ENCODE peak calls at places on chromosomes 3 and 15, in seven cellular contexts. One of them, this sample, is unnamed.

GRCh38 chr3:16836505-16837237 is 48.1 kb upstream of the PLCL2 start:
- DNase-seq in heart left ventricle: no peak
- DNase-seq in adrenal gland: no peak
- DNase-seq in right lobe of liver: no peak
- DNase-seq in endodermal cell: no peak
- DNase-seq in body of pancreas: no peak
- DNase-seq in mesendoderm: no peak
- DNase-seq in this sample: no peak

GRCh38 chr15:39413558-39413957 is 167.3 kb upstream of the THBS1 start:
- DNase-seq in endodermal cell: no peak
- DNase-seq in body of pancreas: no peak
- DNase-seq in adrenal gland: no peak
- DNase-seq in right lobe of liver: no peak
- DNase-seq in heart left ventricle: no peak
- DNase-seq in mesendoderm: no peak
- DNase-seq in this sample: no peak

GRCh38 chr3:177973241-177973840 is 562.9 kb upstream of the KCNMB2 start:
- DNase-seq in right lobe of liver: no peak
- DNase-seq in body of pancreas: no peak
- DNase-seq in adrenal gland: no peak
- DNase-seq in mesendoderm: peak; percentile 10
- DNase-seq in endodermal cell: no peak
- DNase-seq in heart left ventricle: no peak
- DNase-seq in this sample: no peak

GRCh38 chr3:183975981-183976662 is 41.6 kb downstream of the ABCC5 start:
- DNase-seq in body of pancreas: no peak
- DNase-seq in mesendoderm: peak; percentile 22
- DNase-seq in adrenal gland: no peak
- DNase-seq in right lobe of liver: no peak
- DNase-seq in endodermal cell: no peak
- DNase-seq in heart left ventricle: no peak
- DNase-seq in this sample: no peak

GRCh38 chr3:31937225-31937624 is 43.8 kb downstream of the OSBPL10 start:
- DNase-seq in endodermal cell: no peak
- DNase-seq in body of pancreas: no peak
- DNase-seq in adrenal gland: no peak
- DNase-seq in mesendoderm: no peak
- DNase-seq in right lobe of liver: no peak
- DNase-seq in heart left ventricle: no peak
- DNase-seq in this sample: no peak

GRCh38 chr3:168648321-168648720 is 552.6 kb upstream of the GOLIM4 start:
- DNase-seq in adrenal gland: no peak
- DNase-seq in mesendoderm: no peak
- DNase-seq in heart left ventricle: no peak
- DNase-seq in right lobe of liver: no peak
- DNase-seq in body of pancreas: no peak
- DNase-seq in endodermal cell: no peak
- DNase-seq in this sample: no peak

GRCh38 chr3:19216669-19217337 is 68.5 kb downstream of the KCNH8 start:
- DNase-seq in body of pancreas: peak; percentile 80
- DNase-seq in right lobe of liver: peak; percentile 76
- DNase-seq in adrenal gland: peak; percentile 65
- DNase-seq in endodermal cell: no peak
- DNase-seq in mesendoderm: no peak
- DNase-seq in heart left ventricle: peak; percentile 28
- DNase-seq in this sample: no peak

GRCh38 chr3:74713977-74714376 is 99.5 kb upstream of the CNTN3 start:
- DNase-seq in endodermal cell: no peak
- DNase-seq in body of pancreas: no peak
- DNase-seq in mesendoderm: no peak
- DNase-seq in heart left ventricle: no peak
- DNase-seq in adrenal gland: no peak
- DNase-seq in right lobe of liver: no peak
- DNase-seq in this sample: no peak

GRCh38 chr3:124886168-124887051 is 755 bp downstream of the ITGB5 start:
- DNase-seq in heart left ventricle: peak; percentile 52
- DNase-seq in body of pancreas: peak; percentile 71
- DNase-seq in mesendoderm: peak; percentile 86
- DNase-seq in right lobe of liver: peak; percentile 87
- DNase-seq in adrenal gland: peak; percentile 59
- DNase-seq in endodermal cell: peak; percentile 91
- DNase-seq in this sample: no peak

GRCh38 chr3:72665701-72666443 is 182.4 kb downstream of the SHQ1 start:
- DNase-seq in right lobe of liver: no peak
- DNase-seq in mesendoderm: peak; percentile 95
- DNase-seq in adrenal gland: peak; percentile 33
- DNase-seq in endodermal cell: peak; percentile 87
- DNase-seq in body of pancreas: peak; percentile 20
- DNase-seq in heart left ventricle: no peak
- DNase-seq in this sample: peak; percentile 38

GRCh38 chr3:188507244-188507720 is 353.3 kb downstream of the LPP start:
- DNase-seq in endodermal cell: no peak
- DNase-seq in adrenal gland: peak; percentile 20
- DNase-seq in body of pancreas: no peak
- DNase-seq in right lobe of liver: no peak
- DNase-seq in mesendoderm: peak; percentile 23
- DNase-seq in heart left ventricle: no peak
- DNase-seq in this sample: no peak

GRCh38 chr15:25504307-25504706 is 65.5 kb upstream of the UBE3A start:
- DNase-seq in endodermal cell: peak; percentile 61
- DNase-seq in body of pancreas: no peak
- DNase-seq in heart left ventricle: no peak
- DNase-seq in right lobe of liver: no peak
- DNase-seq in mesendoderm: no peak
- DNase-seq in adrenal gland: no peak
- DNase-seq in this sample: no peak

GRCh38 chr3:44117239-44117638 is 124.4 kb upstream of the TOPAZ1 start:
- DNase-seq in heart left ventricle: no peak
- DNase-seq in right lobe of liver: no peak
- DNase-seq in adrenal gland: no peak
- DNase-seq in body of pancreas: peak; percentile 41
- DNase-seq in endodermal cell: peak; percentile 80
- DNase-seq in mesendoderm: peak; percentile 91
- DNase-seq in this sample: no peak

GRCh38 chr15:89167267-89168176 is 53.9 kb downstream of the RLBP1 start:
- DNase-seq in right lobe of liver: no peak
- DNase-seq in endodermal cell: peak; percentile 53
- DNase-seq in mesendoderm: peak; percentile 80
- DNase-seq in heart left ventricle: peak; percentile 53
- DNase-seq in body of pancreas: peak; percentile 69
- DNase-seq in adrenal gland: peak; percentile 58
- DNase-seq in this sample: no peak

GRCh38 chr3:160447544-160447943 is 2.0 kb downstream of the TRIM59 start:
- DNase-seq in adrenal gland: no peak
- DNase-seq in mesendoderm: no peak
- DNase-seq in body of pancreas: no peak
- DNase-seq in right lobe of liver: no peak
- DNase-seq in heart left ventricle: no peak
- DNase-seq in endodermal cell: no peak
- DNase-seq in this sample: no peak

GRCh38 chr3:189132125-189132744 is 39.5 kb upstream of the TPRG1 start:
- DNase-seq in right lobe of liver: no peak
- DNase-seq in endodermal cell: no peak
- DNase-seq in body of pancreas: peak; percentile 18
- DNase-seq in adrenal gland: peak; percentile 62
- DNase-seq in heart left ventricle: peak; percentile 62
- DNase-seq in mesendoderm: no peak
- DNase-seq in this sample: peak; percentile 75

GRCh38 chr15:38275951-38276350 is 23.3 kb downstream of the SPRED1 start:
- DNase-seq in body of pancreas: no peak
- DNase-seq in endodermal cell: no peak
- DNase-seq in adrenal gland: no peak
- DNase-seq in mesendoderm: no peak
- DNase-seq in right lobe of liver: no peak
- DNase-seq in heart left ventricle: no peak
- DNase-seq in this sample: no peak

DNA sequence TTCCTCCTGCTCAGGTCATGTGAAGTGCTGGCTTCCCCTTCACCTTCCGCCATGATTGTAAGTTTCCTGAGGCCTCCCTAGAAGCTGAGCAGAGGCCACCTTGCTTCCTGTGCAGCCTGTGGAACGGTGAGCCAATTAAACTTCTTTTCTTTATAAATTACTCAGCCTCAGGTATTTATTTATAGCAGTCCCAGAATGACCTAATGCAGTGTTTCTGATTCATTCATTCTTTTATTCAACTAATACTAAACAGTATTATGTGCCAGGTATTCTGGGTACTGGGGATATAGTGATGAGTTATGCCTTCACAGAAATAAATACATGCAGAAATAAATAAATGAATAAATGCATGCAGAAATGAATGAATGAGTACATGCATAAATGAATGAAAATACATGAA is 41.9 kb downstream of the EDEM1 start:
- DNase-seq in mesendoderm: no peak
- DNase-seq in endodermal cell: no peak
- DNase-seq in body of pancreas: no peak
- DNase-seq in heart left ventricle: no peak
- DNase-seq in right lobe of liver: no peak
- DNase-seq in adrenal gland: no peak
- DNase-seq in this sample: no peak
- H3K36me3 ChIP-seq in mesendoderm: no peaks in the 10 kb centered on the region
- H3K36me3 ChIP-seq in endodermal cell: no peaks in the 10 kb centered on the region
- H3K36me3 ChIP-seq in body of pancreas: no peaks in the 10 kb centered on the region
- H3K36me3 ChIP-seq in heart left ventricle: no peaks in the 10 kb centered on the region
- H3K36me3 ChIP-seq in right lobe of liver: no peaks in the 10 kb centered on the region
- H3K36me3 ChIP-seq in adrenal gland: no peaks in the 10 kb centered on the region
- H3K36me3 ChIP-seq in this sample: no peaks in the 10 kb centered on the region

GRCh38 chr3:12935023-12935860 is 93.9 kb upstream of the RPL32 start:
- DNase-seq in body of pancreas: no peak
- DNase-seq in adrenal gland: peak; percentile 40
- DNase-seq in endodermal cell: no peak
- DNase-seq in right lobe of liver: no peak
- DNase-seq in mesendoderm: peak; percentile 46
- DNase-seq in heart left ventricle: no peak
- DNase-seq in this sample: no peak
- H3K4me1 ChIP-seq in body of pancreas: peaks cover 20% of the 10 kb centered on the region
- H3K4me1 ChIP-seq in adrenal gland: peaks cover 15% of the 10 kb centered on the region
- H3K4me1 ChIP-seq in endodermal cell: no peaks in the 10 kb centered on the region
- H3K4me1 ChIP-seq in right lobe of liver: no peaks in the 10 kb centered on the region
- H3K4me1 ChIP-seq in mesendoderm: no peaks in the 10 kb centered on the region
- H3K4me1 ChIP-seq in heart left ventricle: peaks cover 76% of the 10 kb centered on the region
- H3K4me1 ChIP-seq in this sample: no peaks in the 10 kb centered on the region

GRCh38 chr3:38453914-38454178 is 156 bp downstream of the ACVR2B start:
- DNase-seq in adrenal gland: no peak
- DNase-seq in right lobe of liver: no peak
- DNase-seq in endodermal cell: no peak
- DNase-seq in heart left ventricle: no peak
- DNase-seq in body of pancreas: no peak
- DNase-seq in mesendoderm: no peak
- DNase-seq in this sample: no peak

GRCh38 chr3:38455639-38456430 is 2.1 kb downstream of the ACVR2B start:
- DNase-seq in mesendoderm: peak; percentile 87
- DNase-seq in endodermal cell: peak; percentile 89
- DNase-seq in adrenal gland: peak; percentile 66
- DNase-seq in right lobe of liver: no peak
- DNase-seq in heart left ventricle: peak; percentile 35
- DNase-seq in body of pancreas: no peak
- DNase-seq in this sample: no peak

GRCh38 chr3:38454179-38454883 is 641 bp downstream of the ACVR2B start:
- DNase-seq in right lobe of liver: peak; percentile 68
- DNase-seq in heart left ventricle: peak; percentile 36
- DNase-seq in endodermal cell: peak; percentile 73
- DNase-seq in adrenal gland: no peak
- DNase-seq in mesendoderm: peak; percentile 35
- DNase-seq in body of pancreas: peak; percentile 42
- DNase-seq in this sample: peak; percentile 12

GRCh38 chr3:38453075-38453913 is at the start of gene ACVR2B:
- DNase-seq in adrenal gland: peak; percentile 91
- DNase-seq in body of pancreas: peak; percentile 91
- DNase-seq in heart left ventricle: peak; percentile 87
- DNase-seq in right lobe of liver: peak; percentile 92
- DNase-seq in endodermal cell: peak; percentile 96
- DNase-seq in mesendoderm: peak; percentile 95
- DNase-seq in this sample: peak; percentile 42

DNA sequence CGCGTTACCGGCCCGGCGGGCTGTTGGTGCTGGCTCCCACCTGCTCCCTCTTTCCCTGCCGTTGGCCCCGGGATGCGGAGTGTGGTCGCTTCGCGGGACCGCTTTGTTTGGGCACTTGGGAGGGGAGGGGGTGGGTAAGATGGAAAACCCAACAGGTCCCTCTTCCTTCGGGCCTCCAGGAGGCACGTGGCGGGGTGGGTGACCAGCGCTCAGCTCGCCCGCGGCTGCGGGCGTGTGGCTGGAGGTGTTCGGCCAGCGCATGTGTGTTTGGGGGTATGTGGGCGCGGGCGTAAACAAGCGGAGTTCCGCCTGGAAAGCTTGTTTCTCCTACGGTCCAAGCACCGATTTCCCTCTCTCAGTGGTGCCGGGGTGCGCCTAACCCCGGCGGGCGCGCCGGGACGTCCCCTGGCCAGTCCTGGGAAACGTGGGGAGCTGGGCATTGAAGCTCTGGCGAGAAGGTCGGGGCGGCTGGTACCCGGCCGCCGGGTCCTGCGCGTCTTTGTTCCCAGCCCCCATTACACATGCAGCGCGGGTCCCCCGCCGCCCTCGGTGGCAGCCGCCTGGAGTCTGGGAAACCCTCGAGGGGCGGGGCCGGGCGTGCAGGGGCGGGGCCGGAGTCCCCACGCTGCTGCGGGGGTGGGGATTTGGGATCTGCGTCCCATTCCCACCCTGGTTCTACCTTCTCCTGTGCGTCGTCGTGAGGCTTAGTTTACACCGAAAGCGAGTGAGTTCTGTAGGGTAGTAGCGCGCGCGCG is 1.4 kb downstream of the ACVR2B start:
- DNase-seq in heart left ventricle: peak; percentile 73
- DNase-seq in mesendoderm: peak; percentile 85
- DNase-seq in endodermal cell: peak; percentile 96
- DNase-seq in body of pancreas: peak; percentile 88
- DNase-seq in right lobe of liver: peak; percentile 89
- DNase-seq in adrenal gland: peak; percentile 87
- DNase-seq in this sample: no peak
- H3K27me3 ChIP-seq in heart left ventricle: peaks cover 9% of the 10 kb centered on the region
- H3K27me3 ChIP-seq in mesendoderm: no peaks in the 10 kb centered on the region
- H3K27me3 ChIP-seq in endodermal cell: no peaks in the 10 kb centered on the region
- H3K27me3 ChIP-seq in body of pancreas: no peaks in the 10 kb centered on the region
- H3K27me3 ChIP-seq in right lobe of liver: no peaks in the 10 kb centered on the region
- H3K27me3 ChIP-seq in adrenal gland: no peaks in the 10 kb centered on the region
- H3K27me3 ChIP-seq in this sample: no peaks in the 10 kb centered on the region

GRCh38 chr3:23961913-23962312 is 16.8 kb downstream of the NR1D2 start:
- DNase-seq in endodermal cell: no peak
- DNase-seq in heart left ventricle: no peak
- DNase-seq in right lobe of liver: no peak
- DNase-seq in mesendoderm: no peak
- DNase-seq in adrenal gland: no peak
- DNase-seq in body of pancreas: no peak
- DNase-seq in this sample: no peak

GRCh38 chr3:23961064-23961463 is 16.0 kb downstream of the NR1D2 start:
- DNase-seq in adrenal gland: no peak
- DNase-seq in body of pancreas: no peak
- DNase-seq in heart left ventricle: no peak
- DNase-seq in endodermal cell: no peak
- DNase-seq in right lobe of liver: no peak
- DNase-seq in mesendoderm: no peak
- DNase-seq in this sample: no peak

GRCh38 chr3:23960649-23961048 is 15.6 kb downstream of the NR1D2 start:
- DNase-seq in heart left ventricle: no peak
- DNase-seq in adrenal gland: no peak
- DNase-seq in mesendoderm: no peak
- DNase-seq in body of pancreas: no peak
- DNase-seq in endodermal cell: no peak
- DNase-seq in right lobe of liver: no peak
- DNase-seq in this sample: no peak

GRCh38 chr3:23966308-23966707 is 21.2 kb downstream of the NR1D2 start:
- DNase-seq in endodermal cell: no peak
- DNase-seq in mesendoderm: no peak
- DNase-seq in body of pancreas: no peak
- DNase-seq in heart left ventricle: no peak
- DNase-seq in right lobe of liver: no peak
- DNase-seq in adrenal gland: no peak
- DNase-seq in this sample: no peak

GRCh38 chr3:23964537-23964936 is 19.5 kb downstream of the NR1D2 start:
- DNase-seq in adrenal gland: no peak
- DNase-seq in body of pancreas: no peak
- DNase-seq in heart left ventricle: no peak
- DNase-seq in endodermal cell: no peak
- DNase-seq in right lobe of liver: no peak
- DNase-seq in mesendoderm: no peak
- DNase-seq in this sample: no peak
- H3K36me3 ChIP-seq in adrenal gland: peaks cover 49% of the 10 kb centered on the region
- H3K36me3 ChIP-seq in body of pancreas: peaks cover 8% of the 10 kb centered on the region
- H3K36me3 ChIP-seq in heart left ventricle: peaks cover 97% of the 10 kb centered on the region
- H3K36me3 ChIP-seq in endodermal cell: peaks cover 57% of the 10 kb centered on the region
- H3K36me3 ChIP-seq in right lobe of liver: peaks cover 76% of the 10 kb centered on the region
- H3K36me3 ChIP-seq in mesendoderm: no peaks in the 10 kb centered on the region
- H3K36me3 ChIP-seq in this sample: peaks cover 56% of the 10 kb centered on the region

This sample was measured in effector memory CD4-positive, alpha-beta T cell.